ENCODE peak calls at places on chromosomes 13 and 19, in four cellular contexts. O is brain microvascular endothelial cell, A is heart left ventricle, B is osteoblast. X is an unnamed sample.

GRCh38 chr13:93140912-93141311 is 85.7 kb upstream of the GPC6 start:
- DNase-seq in O (no peak), A (no peak), B (no peak), X (no peak)

GRCh38 chr13:51313619-51314018 is 25.9 kb upstream of the SERPINE3 start:
- DNase-seq in A (no peak), O (no peak), B (no peak), X (no peak)

GRCh38 chr19:45276284-45276687 is 25.2 kb downstream of the MARK4 start:
- DNase-seq in A (no peak), B (peak), O (no peak), X (no peak)

GRCh38 chr19:5588441-5588840 is 20.7 kb upstream of the TINCR start:
- DNase-seq in O (no peak), A (no peak), B (peak), X (no peak)

GRCh38 chr19:2043269-2043641 is 7.8 kb downstream of the MKNK2 start:
- DNase-seq in A (no peak), O (no peak), B (peak), X (no peak)

GRCh38 chr19:43544077-43544476 is 11.1 kb downstream of the ZNF575 start:
- DNase-seq in B (peak), A (no peak), O (no peak), X (no peak)

GRCh38 chr19:34556500-34556899 is 74.9 kb downstream of the WTIP start:
- DNase-seq in O (peak), B (no peak), A (no peak), X (no peak)

GRCh38 chr13:66689037-66689619 is 541.0 kb downstream of the PCDH9 start:
- DNase-seq in A (no peak), B (no peak), O (no peak), X (no peak)

GRCh38 chr19:17070912-17071311 is 4.3 kb downstream of the HAUS8 start:
- DNase-seq in O (no peak), B (peak), A (no peak), X (no peak)

GRCh38 chr13:69579351-69579750 is 528.3 kb upstream of the ATXN8OS start:
- DNase-seq in O (no peak), A (no peak), B (no peak), X (no peak)

GRCh38 chr13:65453982-65454381 is 1776.2 kb downstream of the PCDH9 start:
- DNase-seq in B (no peak), O (no peak), A (no peak), X (no peak)

GRCh38 chr13:30465541-30466357 is at the start of gene HMGB1:
- DNase-seq in O (peak), A (peak), B (peak), X (peak)

GRCh38 chr13:114000151-114001040 is 26.5 kb upstream of the C13orf46 start:
- DNase-seq in A (no peak), O (no peak), B (no peak), X (no peak)

GRCh38 chr13:63274772-63275171 is 1859.1 kb upstream of the PCDH20 start:
- DNase-seq in A (no peak), B (no peak), O (no peak), X (no peak)

GRCh38 chr13:52852444-52852843 is 4.0 kb upstream of the PCDH8 start:
- DNase-seq in A (no peak), B (no peak), O (no peak), X (no peak)

GRCh38 chr19:6685962-6686627 is 16.1 kb upstream of the TNFSF14 start:
- DNase-seq in O (no peak), A (no peak), B (no peak), X (no peak)

GRCh38 chr13:82688400-82688999 is 1193.8 kb downstream of the SLITRK1 start:
- DNase-seq in O (no peak), A (no peak), B (no peak), X (no peak)

GRCh38 chr13:51557875-51558604 is 26.2 kb upstream of the WDFY2 start:
- DNase-seq in O (peak), A (no peak), B (peak), X (peak)

GRCh38 chr13:85798999-85799646 is at the start of gene SLITRK6:
- DNase-seq in A (no peak), O (peak), B (no peak), X (peak)

GRCh38 chr13:46804391-46804815 is 7.4 kb upstream of the ESD start:
- DNase-seq in O (peak), B (peak), A (no peak), X (peak)

GRCh38 chr13:24921881-24922280 is 157.9 kb downstream of the RNF17 start:
- DNase-seq in B (no peak), A (no peak), O (no peak), X (no peak)

GRCh38 chr19:49425178-49425577 is at the start of gene GFY:
- DNase-seq in B (peak), A (no peak), O (no peak), X (no peak)
- H3K4me3 ChIP-seq in B (no peak), A (no peak), O (no peak), X (no peak)

DNA sequence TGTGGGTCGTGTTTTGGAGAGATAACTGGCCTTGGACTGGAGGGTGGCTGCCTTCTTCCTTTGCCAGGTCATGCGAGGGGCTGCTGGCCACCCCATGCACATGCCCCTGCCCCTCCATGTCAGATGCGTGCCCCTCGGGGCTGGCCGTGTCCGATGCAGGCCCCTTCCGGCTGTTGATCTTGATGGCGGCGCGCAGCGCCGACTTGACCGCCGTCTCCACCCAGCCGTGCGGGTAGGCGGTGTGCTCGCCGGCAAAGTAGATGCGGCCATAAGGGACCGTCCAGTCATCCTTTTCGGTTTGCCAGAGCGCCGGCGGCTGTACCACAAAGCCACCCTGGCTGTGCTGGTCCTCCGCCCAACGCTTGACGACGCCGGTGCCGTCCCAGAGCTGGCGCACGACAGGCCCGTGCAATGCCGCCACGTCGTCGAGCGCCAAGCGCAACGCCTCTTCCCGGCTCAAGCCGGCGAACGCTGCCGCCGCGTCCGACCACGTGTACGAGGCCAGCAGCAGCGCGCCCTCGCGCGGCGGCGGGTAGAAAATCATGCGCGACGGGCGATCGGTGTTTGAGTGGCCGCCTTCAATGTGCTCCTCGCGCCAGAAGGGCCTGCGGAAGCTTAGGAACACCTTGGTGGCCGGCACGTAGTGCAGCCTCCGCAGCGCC is 6.9 kb downstream of the IL4I1 start:
- DNase-seq in B (peak), O (peak), A (peak), X (no peak)
- TF ChIP-seq CTCF in B (peak), O (peak), A (peak), X (peak)

GRCh38 chr19:4088975-4089374 is 22.3 kb upstream of the ZBTB7A start:
- DNase-seq in A (peak), B (peak), O (no peak), X (no peak)
- H3K4me3 ChIP-seq in A (no peak), B (no peak), O (no peak), X (no peak)

GRCh38 chr13:97372929-97373328 is 61.0 kb upstream of the RAP2A start:
- DNase-seq in O (no peak), A (no peak), B (no peak), X (no peak)
- TF ChIP-seq CTCF in O (no peak), A (no peak), B (no peak), X (no peak)

DNA sequence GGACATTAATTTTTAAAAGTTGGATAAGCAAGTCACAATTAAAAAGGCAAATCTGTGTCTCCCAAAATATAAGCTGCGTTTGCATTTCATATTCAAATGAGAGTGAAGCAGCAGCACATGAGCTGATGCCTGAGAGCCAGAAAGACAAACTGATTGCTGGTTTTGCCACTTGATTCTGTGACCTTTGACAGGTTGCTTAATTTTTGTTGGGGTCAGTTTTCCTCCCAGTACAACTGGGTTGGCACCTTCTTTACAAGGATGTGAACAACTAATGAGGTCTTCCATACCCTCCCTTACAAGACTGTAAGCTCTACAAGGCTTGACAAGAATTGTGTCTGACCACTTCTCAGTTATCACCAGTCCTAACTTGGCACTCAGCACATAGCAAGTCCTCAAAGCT is 8.1 kb upstream of the KLF12 start:
- DNase-seq in A (no peak), O (no peak), B (no peak), X (no peak)
- H3K4me3 ChIP-seq in A (no peak), O (no peak), B (no peak), X (no peak)

GRCh38 chr19:47369923-47370625 is 21.0 kb downstream of the DHX34 start:
- DNase-seq in A (peak), B (peak), O (peak), X (no peak)
- TF ChIP-seq CTCF in A (no peak), B (no peak), O (no peak), X (no peak)

GRCh38 chr19:33267706-33268105 is 34.6 kb downstream of the CEBPA start:
- DNase-seq in A (no peak), O (no peak), B (no peak), X (no peak)
- H3K4me3 ChIP-seq in A (no peak), O (no peak), B (no peak), X (no peak)

X was measured in BJ.